ENCODE peak calls at places on chromosomes 11 and 22, in five cellular contexts. One of them, this sample, is unnamed. For H3K27me3, the result is how much of the 10 kb centered on the place peaks cover.

GRCh38 chr11:66070604-66071325 is 693 bp downstream of the PACS1 start:
- DNase-seq in fibroblast of lung: peak
- DNase-seq in DND-41: no peak
- DNase-seq in pancreas: peak
- DNase-seq in spleen: peak
- DNase-seq in this sample: peak

GRCh38 chr11:132864811-132865576 is 667.3 kb downstream of the OPCML start:
- DNase-seq in DND-41: no peak
- DNase-seq in fibroblast of lung: no peak
- DNase-seq in pancreas: no peak
- DNase-seq in spleen: no peak
- DNase-seq in this sample: peak

GRCh38 chr11:28713850-28714249 is 605.7 kb downstream of the METTL15 start:
- DNase-seq in DND-41: no peak
- DNase-seq in pancreas: no peak
- DNase-seq in fibroblast of lung: peak
- DNase-seq in spleen: no peak
- DNase-seq in this sample: no peak

GRCh38 chr11:111918390-111919256 is at the start of gene C11orf52:
- DNase-seq in spleen: no peak
- DNase-seq in fibroblast of lung: peak
- DNase-seq in DND-41: no peak
- DNase-seq in pancreas: peak
- DNase-seq in this sample: peak

GRCh38 chr22:39686776-39687525 is 116.4 kb downstream of the CACNA1I start:
- DNase-seq in DND-41: no peak
- DNase-seq in spleen: no peak
- DNase-seq in pancreas: no peak
- DNase-seq in fibroblast of lung: no peak
- DNase-seq in this sample: no peak

GRCh38 chr22:46057762-46058420 is 80.9 kb upstream of the WNT7B start:
- DNase-seq in spleen: peak
- DNase-seq in fibroblast of lung: peak
- DNase-seq in pancreas: peak
- DNase-seq in DND-41: peak
- DNase-seq in this sample: no peak

GRCh38 chr22:48485144-48486135 is 1342.2 kb downstream of the BRD1 start:
- DNase-seq in fibroblast of lung: no peak
- DNase-seq in DND-41: no peak
- DNase-seq in pancreas: no peak
- DNase-seq in spleen: peak
- DNase-seq in this sample: no peak

GRCh38 chr11:623999-624704 is 603 bp downstream of the CDHR5 start:
- DNase-seq in DND-41: no peak
- DNase-seq in pancreas: peak
- DNase-seq in spleen: peak
- DNase-seq in fibroblast of lung: no peak
- DNase-seq in this sample: no peak

GRCh38 chr11:34770111-34770510 is 146.1 kb downstream of the APIP start:
- DNase-seq in DND-41: no peak
- DNase-seq in pancreas: no peak
- DNase-seq in spleen: no peak
- DNase-seq in fibroblast of lung: no peak
- DNase-seq in this sample: no peak

GRCh38 chr11:41328324-41328723 is 131.1 kb downstream of the LRRC4C start:
- DNase-seq in spleen: no peak
- DNase-seq in pancreas: no peak
- DNase-seq in fibroblast of lung: no peak
- DNase-seq in DND-41: no peak
- DNase-seq in this sample: no peak

GRCh38 chr11:86670179-86670578 is 2.2 kb downstream of the ME3 start:
- DNase-seq in spleen: no peak
- DNase-seq in DND-41: no peak
- DNase-seq in pancreas: no peak
- DNase-seq in fibroblast of lung: no peak
- DNase-seq in this sample: no peak

GRCh38 chr22:43005106-43005505 is 9.8 kb downstream of the PACSIN2 start:
- DNase-seq in spleen: no peak
- DNase-seq in DND-41: no peak
- DNase-seq in fibroblast of lung: no peak
- DNase-seq in pancreas: no peak
- DNase-seq in this sample: no peak

GRCh38 chr11:102761646-102762238 is 18.7 kb downstream of the MMP10 start:
- DNase-seq in DND-41: no peak
- DNase-seq in fibroblast of lung: peak
- DNase-seq in spleen: no peak
- DNase-seq in pancreas: no peak
- DNase-seq in this sample: no peak

GRCh38 chr22:20456064-20456721 is 18.6 kb upstream of the SCARF2 start:
- DNase-seq in spleen: peak
- DNase-seq in fibroblast of lung: peak
- DNase-seq in pancreas: no peak
- DNase-seq in DND-41: peak
- DNase-seq in this sample: peak

GRCh38 chr11:9625158-9625557 is 38.7 kb upstream of the SWAP70 start:
- DNase-seq in pancreas: no peak
- DNase-seq in spleen: no peak
- DNase-seq in DND-41: no peak
- DNase-seq in fibroblast of lung: peak
- DNase-seq in this sample: no peak

GRCh38 chr11:2807801-2808241 is 77.8 kb downstream of the CDKN1C start:
- DNase-seq in DND-41: no peak
- DNase-seq in pancreas: peak
- DNase-seq in fibroblast of lung: no peak
- DNase-seq in spleen: peak
- DNase-seq in this sample: no peak

GRCh38 chr11:35363246-35364100 is 55.9 kb downstream of the SLC1A2 start:
- DNase-seq in fibroblast of lung: no peak
- DNase-seq in spleen: no peak
- DNase-seq in pancreas: no peak
- DNase-seq in DND-41: no peak
- DNase-seq in this sample: no peak

GRCh38 chr22:30874431-30875370 is 93.9 kb downstream of the MORC2 start:
- DNase-seq in DND-41: no peak
- DNase-seq in fibroblast of lung: no peak
- DNase-seq in spleen: peak
- DNase-seq in pancreas: no peak
- DNase-seq in this sample: no peak

GRCh38 chr11:69000831-69001245 is 12.2 kb downstream of the MRGPRF start:
- DNase-seq in pancreas: peak
- DNase-seq in DND-41: no peak
- DNase-seq in fibroblast of lung: peak
- DNase-seq in spleen: peak
- DNase-seq in this sample: no peak

GRCh38 chr22:46025225-46025972 is 48.4 kb upstream of the WNT7B start:
- DNase-seq in pancreas: peak
- DNase-seq in spleen: peak
- DNase-seq in DND-41: no peak
- DNase-seq in fibroblast of lung: no peak
- DNase-seq in this sample: no peak

GRCh38 chr11:126790550-126790981 is 210.0 kb downstream of the KIRREL3 start:
- DNase-seq in DND-41: no peak
- DNase-seq in fibroblast of lung: peak
- DNase-seq in pancreas: no peak
- DNase-seq in spleen: no peak
- DNase-seq in this sample: peak

GRCh38 chr11:12808519-12808918 is 134.3 kb downstream of the TEAD1 start:
- DNase-seq in spleen: no peak
- DNase-seq in pancreas: no peak
- DNase-seq in DND-41: no peak
- DNase-seq in fibroblast of lung: peak
- DNase-seq in this sample: no peak

GRCh38 chr11:121236115-121237001 is 56.2 kb upstream of the SC5D start:
- DNase-seq in DND-41: no peak
- DNase-seq in pancreas: no peak
- DNase-seq in spleen: no peak
- DNase-seq in fibroblast of lung: peak
- DNase-seq in this sample: peak

GRCh38 chr11:484616-485015 is 22.4 kb downstream of the RNH1 start:
- DNase-seq in DND-41: no peak
- DNase-seq in fibroblast of lung: no peak
- DNase-seq in pancreas: no peak
- DNase-seq in spleen: no peak
- DNase-seq in this sample: no peak

GRCh38 chr22:37905534-37906363 is at the start of gene MICALL1:
- DNase-seq in fibroblast of lung: peak
- DNase-seq in pancreas: peak
- DNase-seq in spleen: peak
- DNase-seq in DND-41: peak
- DNase-seq in this sample: peak

GRCh38 chr11:68956142-68956541 is 24.6 kb downstream of the MRGPRD start:
- DNase-seq in spleen: no peak
- DNase-seq in pancreas: no peak
- DNase-seq in fibroblast of lung: no peak
- DNase-seq in DND-41: no peak
- DNase-seq in this sample: peak

GRCh38 chr11:65592840-65593517 is 2.6 kb downstream of the KCNK7 start:
- DNase-seq in DND-41: no peak
- DNase-seq in fibroblast of lung: no peak
- DNase-seq in pancreas: no peak
- DNase-seq in spleen: no peak
- DNase-seq in this sample: no peak

GRCh38 chr11:127074151-127074761 is 73.7 kb upstream of the KIRREL3 start:
- DNase-seq in DND-41: peak
- DNase-seq in spleen: no peak
- DNase-seq in pancreas: peak
- DNase-seq in fibroblast of lung: peak
- DNase-seq in this sample: peak

GRCh38 chr11:26909429-26910009 is 84.4 kb upstream of the FIBIN start:
- DNase-seq in DND-41: no peak
- DNase-seq in spleen: no peak
- DNase-seq in fibroblast of lung: no peak
- DNase-seq in pancreas: no peak
- DNase-seq in this sample: no peak

GRCh38 chr22:26086359-26086758 is 82.9 kb upstream of the SEZ6L start:
- DNase-seq in fibroblast of lung: no peak
- DNase-seq in DND-41: no peak
- DNase-seq in pancreas: no peak
- DNase-seq in spleen: no peak
- DNase-seq in this sample: peak

GRCh38 chr11:96472085-96472484 is 82.3 kb downstream of the JRKL start:
- DNase-seq in fibroblast of lung: no peak
- DNase-seq in spleen: no peak
- DNase-seq in DND-41: no peak
- DNase-seq in pancreas: no peak
- DNase-seq in this sample: no peak

GRCh38 chr11:70944636-70945035 is 307.7 kb downstream of the SHANK2 start:
- DNase-seq in spleen: no peak
- DNase-seq in pancreas: no peak
- DNase-seq in fibroblast of lung: no peak
- DNase-seq in DND-41: no peak
- DNase-seq in this sample: no peak
- TF ChIP-seq CTCF in spleen: no peak
- TF ChIP-seq CTCF in pancreas: no peak
- TF ChIP-seq CTCF in fibroblast of lung: no peak
- TF ChIP-seq CTCF in DND-41: peak
- TF ChIP-seq CTCF in this sample: peak

GRCh38 chr22:24847490-24847889 is 41.5 kb downstream of the SGSM1 start:
- DNase-seq in pancreas: no peak
- DNase-seq in spleen: peak
- DNase-seq in fibroblast of lung: no peak
- DNase-seq in DND-41: no peak
- DNase-seq in this sample: no peak
- H3K4me3 ChIP-seq in pancreas: no peak
- H3K4me3 ChIP-seq in spleen: no peak
- H3K4me3 ChIP-seq in fibroblast of lung: no peak
- H3K4me3 ChIP-seq in DND-41: no peak
- H3K4me3 ChIP-seq in this sample: no peak

GRCh38 chr11:118212131-118212725 is 12.6 kb downstream of the JAML start:
- DNase-seq in pancreas: no peak
- DNase-seq in spleen: no peak
- DNase-seq in fibroblast of lung: no peak
- DNase-seq in DND-41: no peak
- DNase-seq in this sample: peak

GRCh38 chr11:118209037-118209436 is 15.8 kb downstream of the JAML start:
- DNase-seq in spleen: no peak
- DNase-seq in fibroblast of lung: no peak
- DNase-seq in pancreas: no peak
- DNase-seq in DND-41: no peak
- DNase-seq in this sample: no peak

GRCh38 chr11:118212781-118213565 is 11.8 kb downstream of the JAML start:
- DNase-seq in DND-41: no peak
- DNase-seq in fibroblast of lung: no peak
- DNase-seq in pancreas: no peak
- DNase-seq in spleen: no peak
- DNase-seq in this sample: peak

GRCh38 chr11:118211006-118211405 is 13.8 kb downstream of the JAML start:
- DNase-seq in DND-41: no peak
- DNase-seq in fibroblast of lung: peak
- DNase-seq in pancreas: no peak
- DNase-seq in spleen: no peak
- DNase-seq in this sample: peak

DNA sequence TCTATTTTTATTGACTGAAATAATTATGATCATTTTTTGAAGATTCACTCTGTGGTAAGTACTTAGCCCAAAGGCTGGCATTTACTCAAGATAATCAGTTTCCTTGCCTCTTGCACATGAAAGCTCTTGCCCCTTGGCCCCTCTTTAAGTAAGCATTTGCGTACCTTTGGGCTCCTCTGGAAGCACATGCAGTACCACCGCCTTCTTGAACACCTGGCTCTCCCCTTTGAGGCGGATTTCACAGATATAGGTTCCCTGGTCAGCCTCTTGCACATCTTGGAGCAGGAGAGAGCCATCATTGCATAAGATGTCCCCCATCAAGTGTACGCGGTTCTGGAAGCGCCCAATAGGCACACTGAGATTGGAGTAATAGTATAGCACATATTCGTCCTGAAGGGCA is 14.5 kb downstream of the JAML start:
- DNase-seq in pancreas: no peak
- DNase-seq in spleen: no peak
- DNase-seq in fibroblast of lung: no peak
- DNase-seq in DND-41: no peak
- DNase-seq in this sample: no peak
- H3K27me3 ChIP-seq in pancreas: under half
- H3K27me3 ChIP-seq in spleen: under half
- H3K27me3 ChIP-seq in fibroblast of lung: under half
- H3K27me3 ChIP-seq in DND-41: under half
- H3K27me3 ChIP-seq in this sample: under half

DNA sequence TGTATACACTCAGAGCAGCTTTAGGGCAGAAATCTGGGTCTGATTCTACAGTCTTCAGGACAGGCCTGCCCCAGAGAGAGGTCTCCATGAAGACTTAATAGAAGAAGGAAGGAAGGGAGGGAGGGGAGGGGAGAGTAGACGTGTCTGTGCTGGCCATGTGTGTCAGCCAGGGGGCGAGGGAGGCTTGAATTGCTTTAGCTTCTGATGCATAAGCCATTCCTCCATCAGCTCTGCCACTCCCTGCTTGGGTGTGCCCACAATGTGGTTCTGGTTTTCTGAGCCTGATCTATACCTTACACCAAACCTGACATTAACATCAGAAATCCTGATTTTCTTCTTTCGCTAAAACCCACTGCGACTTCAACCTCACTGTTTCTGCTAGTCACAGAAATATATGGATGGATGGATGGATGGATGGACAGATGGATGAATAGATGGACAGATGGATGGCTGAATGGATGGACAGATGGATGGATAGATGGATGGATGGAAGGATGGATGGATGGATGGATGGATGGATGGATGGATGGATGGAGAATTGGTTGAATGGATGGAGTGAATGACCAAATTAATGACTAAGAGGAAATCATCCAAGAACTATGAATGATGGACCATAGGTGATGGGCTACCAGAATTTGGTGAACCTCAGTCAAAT is 56.5 kb upstream of the PRDM11 start:
- DNase-seq in fibroblast of lung: peak
- DNase-seq in pancreas: no peak
- DNase-seq in DND-41: peak
- DNase-seq in spleen: no peak
- DNase-seq in this sample: peak
- TF ChIP-seq CTCF in fibroblast of lung: peak
- TF ChIP-seq CTCF in pancreas: no peak
- TF ChIP-seq CTCF in DND-41: peak
- TF ChIP-seq CTCF in spleen: no peak
- TF ChIP-seq CTCF in this sample: peak